ENCODE peak calls at places on chromosome 1, in nine cellular contexts. O, E, I, P, A, D, S, V and R are unnamed samples.

GRCh38 chr1:97091679-97092078 is 370.1 kb downstream of the PTBP2 start:
- DNase-seq in P (no peak), I (no peak), A (no peak), V (no peak), S (no peak), E (no peak), D (no peak), O (no peak), R (no peak)

GRCh38 chr1:176183618-176184017 is 23.5 kb downstream of the COP1 start:
- DNase-seq in V (no peak), O (no peak), E (no peak), D (no peak), P (no peak), I (no peak), A (no peak), S (no peak), R (no peak)

GRCh38 chr1:174682419-174683008 is 234.8 kb downstream of the GPR52 start:
- DNase-seq in E (no peak), O (no peak), A (no peak), V (peak), D (no peak), P (no peak), S (no peak), I (no peak), R (no peak)

GRCh38 chr1:210232524-210233215 is at the start of gene SERTAD4:
- DNase-seq in V (peak), A (peak), E (peak), I (no peak), P (peak), S (no peak), O (peak), D (no peak), R (no peak)

GRCh38 chr1:159826436-159827101 is at the start of gene SLAMF8:
- DNase-seq in A (no peak), I (no peak), O (peak), E (no peak), D (peak), S (peak), V (no peak), P (no peak), R (peak)

GRCh38 chr1:203402609-203403337 is 51.9 kb upstream of the FMOD start:
- DNase-seq in O (no peak), E (no peak), P (no peak), D (no peak), S (no peak), A (peak), V (no peak), I (no peak), R (peak)

GRCh38 chr1:37602750-37603694 is 7.3 kb upstream of the GNL2 start:
- DNase-seq in S (no peak), E (no peak), O (no peak), V (peak), D (peak), I (no peak), P (peak), A (peak), R (no peak)

GRCh38 chr1:53485478-53486394 is 26.5 kb downstream of the DMRTB1 start:
- DNase-seq in S (peak), D (peak), A (peak), P (peak), I (peak), E (peak), V (peak), O (peak), R (peak)

GRCh38 chr1:114482585-114482984 is 28.4 kb downstream of the TRIM33 start:
- DNase-seq in D (no peak), S (no peak), E (no peak), P (no peak), V (no peak), O (no peak), A (no peak), I (no peak), R (peak)

GRCh38 chr1:168081373-168082007 is 55.2 kb downstream of the GPR161 start:
- DNase-seq in A (no peak), E (no peak), P (no peak), O (no peak), S (no peak), V (no peak), D (no peak), I (no peak), R (peak)

GRCh38 chr1:91699339-91699970 is 186.5 kb downstream of the TGFBR3 start:
- DNase-seq in V (no peak), I (no peak), E (no peak), S (no peak), A (no peak), P (no peak), D (peak), O (no peak), R (no peak)

GRCh38 chr1:248704556-248704955 is 2.0 kb upstream of the OR14I1 start:
- DNase-seq in S (no peak), D (no peak), E (no peak), A (peak), I (no peak), O (no peak), P (no peak), V (no peak), R (no peak)

GRCh38 chr1:110102081-110102480 is 10.2 kb upstream of the UBL4B start:
- DNase-seq in V (no peak), A (no peak), I (no peak), O (no peak), P (no peak), S (no peak), D (no peak), E (no peak), R (no peak)

GRCh38 chr1:97911266-97912215 is 9.3 kb downstream of the DPYD start:
- DNase-seq in D (no peak), A (no peak), I (no peak), E (no peak), O (no peak), S (no peak), P (no peak), V (no peak), R (no peak)

GRCh38 chr1:49048188-49048587 is 271.5 kb upstream of the BEND5 start:
- DNase-seq in S (no peak), E (no peak), P (no peak), V (no peak), D (no peak), A (peak), O (no peak), I (no peak), R (no peak)

GRCh38 chr1:84246228-84246627 is 55.3 kb upstream of the SAMD13 start:
- DNase-seq in I (no peak), S (no peak), E (no peak), O (no peak), D (no peak), A (no peak), P (no peak), V (no peak), R (no peak)

GRCh38 chr1:179090923-179091322 is 9.1 kb downstream of the TOR3A start:
- DNase-seq in O (no peak), V (no peak), E (no peak), D (no peak), P (no peak), S (no peak), I (no peak), A (no peak), R (no peak)

GRCh38 chr1:240111558-240111957 is 19.9 kb downstream of the FMN2 start:
- DNase-seq in E (no peak), D (no peak), S (no peak), O (no peak), I (no peak), A (no peak), V (peak), P (no peak), R (no peak)

GRCh38 chr1:191695865-191696264 is 462.4 kb upstream of the RGS18 start:
- DNase-seq in P (no peak), V (no peak), D (no peak), O (no peak), E (no peak), S (no peak), A (no peak), I (no peak), R (no peak)

GRCh38 chr1:37995773-37996379 is 6.1 kb upstream of the SF3A3 start:
- DNase-seq in E (no peak), S (no peak), O (peak), A (no peak), D (peak), V (peak), I (peak), P (no peak), R (no peak)

GRCh38 chr1:175146535-175147213 is 45.9 kb downstream of the KIAA0040 start:
- DNase-seq in V (peak), P (peak), A (peak), E (peak), O (peak), S (peak), I (no peak), D (peak), R (peak)

GRCh38 chr1:237851209-237851845 is 39.4 kb downstream of the ZP4 start:
- DNase-seq in O (peak), E (no peak), D (no peak), S (no peak), V (peak), I (no peak), P (peak), A (peak), R (peak)

DNA sequence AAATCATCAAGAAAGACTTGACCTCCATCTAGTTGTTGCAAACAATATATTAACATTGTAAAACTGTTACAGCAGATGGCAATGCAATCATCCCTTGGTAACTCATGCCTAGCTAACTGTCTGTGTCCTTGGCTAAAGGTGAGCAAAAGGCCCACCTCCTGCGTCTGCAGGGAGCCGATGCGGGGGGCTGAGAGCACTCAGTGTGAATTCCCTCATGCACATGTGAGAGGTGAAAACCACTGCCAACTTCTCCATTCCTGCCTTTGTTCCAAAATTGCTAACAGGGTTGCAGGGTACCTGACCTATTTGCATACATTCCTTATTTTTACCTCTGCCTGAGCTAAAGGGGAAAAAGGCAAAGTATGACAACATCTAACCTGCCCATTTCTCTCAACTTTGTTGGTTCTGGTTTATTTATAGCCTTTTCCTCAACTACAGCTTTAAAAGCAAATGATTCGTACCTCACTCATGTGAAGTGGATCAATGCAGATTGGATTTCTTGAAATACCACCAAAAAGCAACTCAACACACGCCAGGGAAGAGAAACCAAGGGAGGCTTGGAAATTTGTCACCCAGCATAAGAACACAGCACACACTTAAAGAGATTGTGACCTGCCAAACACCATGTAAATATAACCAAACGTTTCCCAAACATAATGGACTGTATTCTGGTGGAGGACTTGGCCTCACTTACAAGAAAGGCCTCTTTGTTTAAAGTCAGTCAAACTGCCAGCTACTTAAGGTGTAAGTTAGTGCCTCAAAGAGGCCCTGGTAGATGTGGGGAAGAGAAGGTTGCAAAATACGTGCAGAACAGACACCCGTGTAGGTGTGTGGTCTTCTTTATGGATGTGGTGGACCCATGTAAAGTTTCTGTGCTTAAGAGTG is 651.0 kb downstream of the SMYD3 start:
- DNase-seq in E (no peak), P (no peak), O (no peak), V (no peak), D (no peak), A (no peak), S (no peak), I (no peak), R (no peak)
- H3K27ac ChIP-seq in E (no peak), P (no peak), O (no peak), V (peak), D (no peak), A (no peak), S (no peak), I (no peak), R (no peak)

GRCh38 chr1:207052736-207053545 is at the start of gene PFKFB2:
- DNase-seq in A (peak), D (peak), E (peak), O (peak), I (peak), P (peak), S (peak), V (peak), R (peak)

GRCh38 chr1:207054476-207054875 is 1.4 kb downstream of the PFKFB2 start:
- DNase-seq in E (no peak), P (no peak), V (no peak), D (no peak), I (no peak), A (no peak), O (no peak), S (no peak), R (no peak)

GRCh38 chr1:207058252-207058651 is 5.2 kb downstream of the PFKFB2 start:
- DNase-seq in S (no peak), V (no peak), D (peak), A (no peak), E (no peak), O (no peak), I (no peak), P (no peak), R (no peak)

GRCh38 chr1:207056673-207057072 is 3.6 kb downstream of the PFKFB2 start:
- DNase-seq in O (no peak), S (no peak), P (no peak), V (peak), D (no peak), I (no peak), E (no peak), A (no peak), R (no peak)

GRCh38 chr1:207055386-207056001 is 2.4 kb downstream of the PFKFB2 start:
- DNase-seq in V (no peak), D (no peak), I (no peak), S (no peak), E (no peak), A (no peak), P (no peak), O (no peak), R (no peak)
- H3K27ac ChIP-seq in V (no peak), D (peak), I (no peak), S (no peak), E (no peak), A (no peak), P (no peak), O (no peak), R (no peak)

GRCh38 chr1:172916126-172916525 is 134.6 kb downstream of the TNFSF18 start:
- DNase-seq in S (no peak), O (no peak), V (no peak), E (no peak), I (no peak), A (no peak), D (no peak), P (no peak), R (no peak)
- H3K27ac ChIP-seq in S (no peak), O (no peak), V (no peak), E (peak), I (no peak), A (no peak), D (no peak), P (peak), R (no peak)

GRCh38 chr1:23395162-23395724 is 25.6 kb upstream of the ZNF436 start:
- DNase-seq in V (no peak), O (no peak), I (no peak), E (no peak), P (no peak), A (no peak), S (no peak), D (no peak), R (no peak)
- H3K27ac ChIP-seq in V (peak), O (peak), I (peak), E (no peak), P (no peak), A (no peak), S (no peak), D (peak), R (no peak)

DNA sequence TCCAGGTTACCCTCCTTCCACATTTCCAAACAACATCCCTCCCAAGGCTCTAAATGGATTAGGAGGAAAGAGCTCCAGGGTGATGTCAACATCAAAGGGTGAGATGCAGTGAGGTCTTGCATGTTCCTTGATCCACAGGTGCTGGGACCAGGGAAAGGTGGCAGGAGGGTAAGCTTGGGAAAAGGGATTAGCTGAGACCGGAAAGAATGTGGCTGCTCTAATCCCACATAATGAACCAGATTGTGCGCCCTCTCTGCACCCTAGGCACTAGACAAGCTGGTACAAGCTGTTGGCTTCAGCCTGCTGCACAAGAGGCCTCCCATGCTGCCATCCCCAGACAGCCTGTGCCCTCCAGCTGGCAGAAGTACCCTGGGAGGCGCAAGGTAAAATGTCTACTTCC is 34.9 kb downstream of the PLXNA2 start:
- DNase-seq in S (no peak), E (no peak), O (no peak), V (no peak), I (no peak), D (no peak), P (no peak), A (no peak), R (no peak)
- H3K27ac ChIP-seq in S (no peak), E (no peak), O (peak), V (no peak), I (peak), D (no peak), P (no peak), A (no peak), R (no peak)

GRCh38 chr1:61070054-61070453 is 12.3 kb upstream of the NFIA start:
- DNase-seq in P (no peak), O (no peak), E (no peak), A (no peak), D (no peak), I (no peak), S (no peak), V (no peak), R (no peak)

GRCh38 chr1:61064673-61065072 is 17.7 kb upstream of the NFIA start:
- DNase-seq in O (no peak), P (no peak), V (no peak), E (no peak), D (no peak), A (no peak), S (no peak), I (no peak), R (no peak)

GRCh38 chr1:61071205-61071830 is 11.0 kb upstream of the NFIA start:
- DNase-seq in E (no peak), O (no peak), P (no peak), A (no peak), D (no peak), V (no peak), S (no peak), I (no peak), R (no peak)

GRCh38 chr1:61067446-61067845 is 14.9 kb upstream of the NFIA start:
- DNase-seq in I (no peak), A (no peak), E (no peak), S (no peak), V (no peak), P (no peak), D (no peak), O (no peak), R (no peak)
- H3K27ac ChIP-seq in I (no peak), A (no peak), E (no peak), S (no peak), V (no peak), P (no peak), D (no peak), O (no peak), R (no peak)

GRCh38 chr1:193418745-193419058 is 232.3 kb upstream of the B3GALT2 start:
- DNase-seq in E (no peak), A (no peak), P (no peak), D (no peak), V (no peak), S (no peak), I (no peak), O (no peak), R (no peak)

GRCh38 chr1:193416226-193416625 is 229.8 kb upstream of the B3GALT2 start:
- DNase-seq in P (no peak), I (no peak), O (no peak), E (no peak), V (no peak), A (no peak), D (no peak), S (no peak), R (no peak)

GRCh38 chr1:193413376-193413775 is 227.0 kb upstream of the B3GALT2 start:
- DNase-seq in A (no peak), I (no peak), S (no peak), V (no peak), P (no peak), D (no peak), E (no peak), O (no peak), R (no peak)

GRCh38 chr1:193417945-193418744 is 231.7 kb upstream of the B3GALT2 start:
- DNase-seq in S (no peak), I (no peak), P (no peak), D (no peak), E (no peak), A (no peak), V (no peak), O (no peak), R (no peak)

GRCh38 chr1:193417420-193417819 is 231.0 kb upstream of the B3GALT2 start:
- DNase-seq in O (no peak), A (no peak), P (no peak), E (no peak), S (no peak), D (no peak), V (no peak), I (no peak), R (no peak)
- H3K27ac ChIP-seq in O (no peak), A (no peak), P (no peak), E (no peak), S (no peak), D (no peak), V (no peak), I (no peak), R (no peak)